ENCODE peak calls at places on chromosomes 6 and 20, in seven cellular contexts. P is cardiac fibroblast; L is BJ; O is naive thymus-derived CD4-positive, alpha-beta T cell; J is astrocyte of the spinal cord; S is fibroblast of pulmonary artery; Q is fibroblast of lung. G is an unnamed sample.

GRCh38 chr6:87785229-87785862 is 83.3 kb upstream of the AKIRIN2 start:
- DNase-seq in P (no peak), Q (no peak), L (no peak), S (no peak), O (no peak), J (no peak), G (no peak)

GRCh38 chr6:18284261-18284660 is 19.9 kb upstream of the DEK start:
- DNase-seq in Q (no peak), P (no peak), O (no peak), S (no peak), J (no peak), L (no peak), G (no peak)

GRCh38 chr6:63573899-63574553 is 1.7 kb downstream of the LOC128125822 start:
- DNase-seq in S (peak), P (peak), Q (peak), J (peak), O (peak), L (no peak), G (peak)

GRCh38 chr6:45538636-45539035 is 160.9 kb upstream of the SUPT3H start:
- DNase-seq in S (peak), O (no peak), J (no peak), L (no peak), P (peak), Q (no peak), G (no peak)

GRCh38 chr6:41505084-41506049 is 40.8 kb upstream of the FOXP4 start:
- DNase-seq in S (peak), O (no peak), Q (peak), L (peak), J (peak), P (peak), G (peak)

GRCh38 chr6:22737331-22737730 is 168.0 kb downstream of the HDGFL1 start:
- DNase-seq in P (peak), J (peak), L (no peak), S (peak), Q (peak), O (no peak), G (no peak)

GRCh38 chr6:136037246-136037884 is 185.9 kb downstream of the PDE7B start:
- DNase-seq in Q (no peak), P (peak), S (peak), O (no peak), J (no peak), L (no peak), G (no peak)

GRCh38 chr20:53658973-53659372 is 65.3 kb upstream of the ZNF217 start:
- DNase-seq in O (no peak), L (no peak), P (no peak), S (no peak), J (no peak), Q (no peak), G (no peak)

GRCh38 chr20:24100370-24101011 is 111.9 kb upstream of the GGTLC1 start:
- DNase-seq in J (peak), P (peak), L (no peak), S (peak), O (peak), Q (peak), G (peak)

GRCh38 chr20:37308098-37309050 is 18.9 kb downstream of the MANBAL start:
- DNase-seq in L (no peak), O (no peak), P (no peak), S (no peak), Q (no peak), J (no peak), G (no peak)

GRCh38 chr6:168149015-168149414 is 70.0 kb upstream of the FRMD1 start:
- DNase-seq in J (no peak), S (no peak), Q (no peak), P (no peak), L (no peak), O (no peak), G (no peak)

GRCh38 chr6:139150915-139151314 is 16.0 kb downstream of the HECA start:
- DNase-seq in S (no peak), L (no peak), Q (no peak), P (no peak), J (no peak), O (no peak), G (no peak)

GRCh38 chr6:110760589-110760988 is 54.7 kb downstream of the CDK19 start:
- DNase-seq in S (no peak), J (no peak), Q (no peak), O (no peak), L (no peak), P (no peak), G (no peak)

GRCh38 chr6:47235964-47236760 is 73.5 kb downstream of the TNFRSF21 start:
- DNase-seq in Q (no peak), O (no peak), P (no peak), J (no peak), L (no peak), S (no peak), G (no peak)
- H3K4me3 ChIP-seq in Q (no peak), O (no peak), P (no peak), J (no peak), L (no peak), S (no peak), G (no peak)

DNA sequence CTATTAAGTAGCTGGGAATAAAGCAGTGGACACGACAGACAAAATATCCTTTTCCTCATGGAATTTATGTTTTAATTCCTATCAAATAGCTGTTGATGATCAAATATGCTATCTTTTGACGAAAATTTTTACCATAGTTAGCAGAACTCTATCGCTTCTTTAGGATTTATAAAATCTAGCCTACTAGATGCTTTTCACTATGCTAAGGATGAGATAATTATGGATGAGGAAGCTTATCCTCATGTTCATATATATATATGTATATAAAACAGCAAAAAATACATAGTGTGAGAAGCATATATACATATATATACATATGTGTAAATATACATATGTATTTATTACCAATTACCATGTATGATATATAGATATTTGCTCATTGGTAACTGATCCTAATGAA is 12.9 kb upstream of the PRSS16 start:
- DNase-seq in O (no peak), S (no peak), P (no peak), L (no peak), Q (no peak), J (no peak), G (no peak)
- H3K4me3 ChIP-seq in O (no peak), S (peak), P (no peak), L (no peak), Q (peak), J (no peak), G (no peak)

GRCh38 chr6:35258336-35258735 is 1.2 kb upstream of the ZNF76 start:
- DNase-seq in S (no peak), L (no peak), Q (no peak), J (no peak), P (no peak), O (no peak), G (no peak)
- H3K4me3 ChIP-seq in S (peak), L (peak), Q (peak), J (peak), P (peak), O (peak), G (peak)

GRCh38 chr6:137904822-137905617 is 38.0 kb downstream of the TNFAIP3 start:
- DNase-seq in S (no peak), J (peak), L (no peak), P (no peak), O (no peak), Q (peak), G (peak)
- H3K4me3 ChIP-seq in S (no peak), J (no peak), L (peak), P (no peak), O (peak), Q (no peak), G (no peak)

DNA sequence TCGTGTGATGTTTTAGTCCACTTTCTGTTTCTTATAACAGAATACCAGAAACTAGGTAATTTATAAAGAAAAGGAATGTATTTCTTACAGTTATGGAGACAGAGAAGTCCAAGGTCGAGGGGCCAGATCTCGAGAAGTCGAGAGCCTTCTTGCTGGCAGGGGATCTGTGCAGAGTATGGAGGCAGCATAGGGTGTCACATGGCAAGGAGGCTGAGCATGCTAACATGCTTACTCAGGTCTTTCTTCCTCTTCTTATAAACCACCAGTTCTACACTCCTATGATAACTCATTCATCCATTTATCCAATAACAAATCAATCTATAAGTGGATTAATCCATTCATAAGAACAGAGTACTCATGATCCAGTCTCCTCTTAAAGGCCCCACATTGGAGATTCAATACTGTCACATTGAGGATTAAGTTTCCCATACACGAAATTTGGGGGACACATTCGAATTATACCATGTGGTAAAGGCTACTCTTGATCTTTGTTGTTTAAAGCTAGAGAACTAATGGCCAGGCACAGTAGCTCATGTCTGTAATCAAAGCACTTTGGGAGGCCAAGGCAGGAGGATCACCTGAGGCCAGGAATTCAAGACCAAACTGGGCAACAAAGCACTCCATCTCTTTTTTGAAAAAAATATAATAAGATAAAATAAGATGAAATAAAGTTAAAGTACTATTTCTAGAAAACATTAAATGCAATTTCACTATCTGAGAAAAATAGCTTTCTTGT is 2.1 kb downstream of the GOPC start:
- DNase-seq in J (peak), Q (peak), S (no peak), P (peak), L (no peak), O (no peak), G (no peak)
- H3K4me3 ChIP-seq in J (peak), Q (peak), S (peak), P (peak), L (peak), O (no peak), G (no peak)

G was measured in CD8-positive, alpha-beta memory T cell.